ENCODE peak calls at places on chromosomes 13 and 19, in five cellular contexts. P is activated B cell treated with CpG ODN at 0.5 μM for 24 hours; W is activated CD4-positive, alpha-beta T cell treated with anti-CD3 and anti-CD28 coated beads for 36 hours; D is fibroblast of pulmonary artery; L is iris pigment epithelial cell. U is an unnamed sample.

GRCh38 chr13:74258951-74259350 is 124.7 kb upstream of the KLF12 start:
- DNase-seq in P (no peak), W (no peak), D (no peak), L (no peak), U (no peak)

GRCh38 chr19:7705387-7706187 is 3.7 kb upstream of the FCER2 start:
- DNase-seq in P (peak), W (peak), D (no peak), L (no peak), U (peak)

GRCh38 chr13:112821340-112822055 is 131.7 kb downstream of the ATP11A start:
- DNase-seq in P (no peak), W (no peak), D (no peak), L (no peak), U (no peak)

GRCh38 chr19:43776285-43776684 is 4.5 kb downstream of the KCNN4 start:
- DNase-seq in P (no peak), W (peak), D (no peak), L (no peak), U (no peak)

GRCh38 chr13:73092831-73093230 is 34.0 kb downstream of the KLF5 start:
- DNase-seq in P (no peak), W (no peak), D (no peak), L (no peak), U (no peak)

GRCh38 chr19:41577833-41578232 is 1.9 kb downstream of the CEACAM21 start:
- DNase-seq in P (no peak), W (no peak), D (no peak), L (no peak), U (no peak)

GRCh38 chr19:31054430-31054829 is 294.8 kb downstream of the TSHZ3 start:
- DNase-seq in P (no peak), W (peak), D (peak), L (peak), U (peak)

GRCh38 chr19:29266001-29266400 is 53.0 kb upstream of the UQCRFS1 start:
- DNase-seq in P (no peak), W (no peak), D (no peak), L (no peak), U (no peak)

GRCh38 chr19:47377208-47377701 is 28.1 kb downstream of the DHX34 start:
- DNase-seq in P (no peak), W (no peak), D (no peak), L (no peak), U (no peak)

GRCh38 chr13:50435011-50435410 is 408.5 kb downstream of the DLEU7 start:
- DNase-seq in P (no peak), W (no peak), D (no peak), L (no peak), U (no peak)

GRCh38 chr19:748274-748598 is 2.7 kb upstream of the MISP start:
- DNase-seq in P (no peak), W (no peak), D (no peak), L (no peak), U (peak)

GRCh38 chr13:48782429-48782840 is 128.7 kb downstream of the CYSLTR2 start:
- DNase-seq in P (no peak), W (no peak), D (no peak), L (no peak), U (no peak)

GRCh38 chr13:43200307-43200706 is 176.9 kb downstream of the DNAJC15 start:
- DNase-seq in P (no peak), W (no peak), D (no peak), L (no peak), U (no peak)

GRCh38 chr19:13781547-13781946 is 7.3 kb downstream of the C19orf53 start:
- DNase-seq in P (no peak), W (peak), D (peak), L (peak), U (peak)

GRCh38 chr13:49399801-49400472 is 43.9 kb downstream of the CAB39L start:
- DNase-seq in P (no peak), W (no peak), D (no peak), L (no peak), U (no peak)

GRCh38 chr19:6108721-6109633 is 1.3 kb downstream of the RFX2 start:
- DNase-seq in P (peak), W (peak), D (peak), L (peak), U (peak)

GRCh38 chr19:44597131-44597491 is 16.3 kb upstream of the IGSF23 start:
- DNase-seq in P (no peak), W (no peak), D (no peak), L (no peak), U (no peak)

GRCh38 chr19:19704836-19705235 is 28.1 kb downstream of the ZNF14 start:
- DNase-seq in P (no peak), W (no peak), D (no peak), L (no peak), U (no peak)

GRCh38 chr19:13864223-13864512 is 12.8 kb upstream of the NANOS3 start:
- DNase-seq in P (no peak), W (no peak), D (no peak), L (no peak), U (no peak)

GRCh38 chr19:30083701-30084156 is 141.7 kb downstream of the URI1 start:
- DNase-seq in P (no peak), W (no peak), D (no peak), L (no peak), U (no peak)

GRCh38 chr13:110113284-110113764 is 193.6 kb downstream of the COL4A1 start:
- DNase-seq in P (no peak), W (no peak), D (peak), L (peak), U (no peak)

GRCh38 chr19:54188224-54188871 is 1.0 kb downstream of the MBOAT7 start:
- DNase-seq in P (no peak), W (peak), D (peak), L (peak), U (peak)

GRCh38 chr13:113802090-113802531 is 43.1 kb downstream of the TMEM255B start:
- DNase-seq in P (no peak), W (no peak), D (peak), L (peak), U (peak)

GRCh38 chr19:33161201-33161600 is 29.3 kb downstream of the WDR88 start:
- DNase-seq in P (no peak), W (no peak), D (no peak), L (no peak), U (no peak)

GRCh38 chr13:61253105-61253877 is 162.4 kb downstream of the PCDH20 start:
- DNase-seq in P (no peak), W (no peak), D (no peak), L (no peak), U (no peak)

GRCh38 chr19:35544110-35544802 is 1.2 kb upstream of the TMEM147 start:
- DNase-seq in P (no peak), W (no peak), D (no peak), L (no peak), U (no peak)

GRCh38 chr13:40221460-40222201 is 444.8 kb downstream of the FOXO1 start:
- DNase-seq in P (no peak), W (peak), D (peak), L (peak), U (no peak)

GRCh38 chr13:24130134-24130792 is 30.3 kb upstream of the SPATA13 start:
- DNase-seq in P (no peak), W (no peak), D (no peak), L (no peak), U (no peak)

GRCh38 chr19:29798783-29799182 is 13.0 kb upstream of the CCNE1 start:
- DNase-seq in P (no peak), W (no peak), D (peak), L (peak), U (no peak)

GRCh38 chr19:30228113-30228725 is 144.0 kb upstream of the ZNF536 start:
- DNase-seq in P (no peak), W (no peak), D (no peak), L (no peak), U (peak)

GRCh38 chr19:47230921-47231214 is at the start of gene BBC3:
- DNase-seq in P (no peak), W (no peak), D (no peak), L (no peak), U (no peak)

GRCh38 chr19:38838208-38838985 is 6.8 kb upstream of the ECH1 start:
- DNase-seq in P (no peak), W (peak), D (no peak), L (peak), U (no peak)

GRCh38 chr19:49988433-49988832 is 27.5 kb upstream of the SIGLEC11 start:
- DNase-seq in P (no peak), W (peak), D (no peak), L (peak), U (no peak)

GRCh38 chr13:113981201-113981605 is 7.3 kb upstream of the C13orf46 start:
- DNase-seq in P (no peak), W (peak), D (no peak), L (peak), U (peak)

U was measured in mucosa of descending colon.